ENCODE peak calls at places on chromosome 2, in nine cellular contexts. P is Panc1; V is body of pancreas; H is colonic mucosa; R is Peyer's patch; Q is left lung; I is psoas muscle; W is adrenal gland; U is CD8-positive, alpha-beta T cell. C is an unnamed sample.

GRCh38 chr2:71614976-71615768 is 161.8 kb downstream of the DYSF start:
- DNase-seq in P (no peak), V (peak), H (peak), R (peak), Q (no peak), I (peak), W (peak), U (no peak), C (peak)

GRCh38 chr2:75390184-75390583 is 170.6 kb downstream of the EVA1A start:
- DNase-seq in P (no peak), V (no peak), H (no peak), R (no peak), Q (no peak), I (no peak), W (no peak), U (no peak), C (no peak)

GRCh38 chr2:101679037-101679726 is 18.3 kb upstream of the MAP4K4 start:
- DNase-seq in P (no peak), V (no peak), H (no peak), R (no peak), Q (no peak), I (no peak), W (no peak), U (no peak), C (no peak)

GRCh38 chr2:64338910-64339500 is 115.0 kb upstream of the LGALSL start:
- DNase-seq in P (no peak), V (no peak), H (no peak), R (no peak), Q (no peak), I (no peak), W (no peak), U (peak), C (peak)

GRCh38 chr2:23803965-23804542 is 122.9 kb downstream of the ATAD2B start:
- DNase-seq in P (no peak), V (peak), H (no peak), R (no peak), Q (no peak), I (peak), W (peak), U (no peak), C (peak)

GRCh38 chr2:7034313-7034712 is 117.1 kb downstream of the RNF144A start:
- DNase-seq in P (no peak), V (peak), H (no peak), R (no peak), Q (no peak), I (no peak), W (peak), U (no peak), C (no peak)

GRCh38 chr2:80154231-80154915 is 150.2 kb downstream of the LRRTM1 start:
- DNase-seq in P (no peak), V (no peak), H (no peak), R (no peak), Q (no peak), I (no peak), W (no peak), U (no peak), C (no peak)

GRCh38 chr2:215332876-215333600 is 21.2 kb downstream of the ATIC start:
- DNase-seq in P (no peak), V (no peak), H (peak), R (no peak), Q (no peak), I (no peak), W (no peak), U (no peak), C (no peak)

GRCh38 chr2:217909156-217909820 is 93.5 kb downstream of the TNS1 start:
- DNase-seq in P (no peak), V (no peak), H (no peak), R (no peak), Q (peak), I (peak), W (no peak), U (no peak), C (no peak)

GRCh38 chr2:160417745-160418397 is 75.7 kb downstream of the RBMS1 start:
- DNase-seq in P (no peak), V (no peak), H (no peak), R (no peak), Q (no peak), I (no peak), W (no peak), U (no peak), C (no peak)

GRCh38 chr2:12964904-12965539 is 248.3 kb downstream of the TRIB2 start:
- DNase-seq in P (no peak), V (no peak), H (no peak), R (no peak), Q (no peak), I (no peak), W (no peak), U (no peak), C (no peak)

GRCh38 chr2:125713533-125713932 is 942.4 kb upstream of the GYPC start:
- DNase-seq in P (no peak), V (no peak), H (no peak), R (no peak), Q (no peak), I (no peak), W (no peak), U (no peak), C (no peak)

GRCh38 chr2:215619022-215619958 is 183.4 kb upstream of the FN1 start:
- DNase-seq in P (no peak), V (no peak), H (no peak), R (no peak), Q (no peak), I (no peak), W (peak), U (no peak), C (no peak)

GRCh38 chr2:116819355-116819754 is 995.1 kb upstream of the DDX18 start:
- DNase-seq in P (no peak), V (no peak), H (no peak), R (no peak), Q (no peak), I (no peak), W (no peak), U (no peak), C (no peak)

GRCh38 chr2:60880633-60880987 is 764 bp upstream of the REL start:
- DNase-seq in P (no peak), V (no peak), H (no peak), R (no peak), Q (no peak), I (no peak), W (no peak), U (no peak), C (no peak)

GRCh38 chr2:217121565-217121964 is 261.7 kb upstream of the TNP1 start:
- DNase-seq in P (no peak), V (no peak), H (no peak), R (no peak), Q (no peak), I (no peak), W (no peak), U (no peak), C (no peak)

GRCh38 chr2:29155578-29155977 is 40.4 kb downstream of the CLIP4 start:
- DNase-seq in P (no peak), V (no peak), H (no peak), R (no peak), Q (no peak), I (no peak), W (no peak), U (no peak), C (no peak)

GRCh38 chr2:98912221-98912851 is 23.7 kb downstream of the CRACDL start:
- DNase-seq in P (no peak), V (peak), H (no peak), R (no peak), Q (no peak), I (no peak), W (peak), U (no peak), C (peak)

GRCh38 chr2:29443086-29443485 is 327.9 kb downstream of the CLIP4 start:
- DNase-seq in P (no peak), V (peak), H (no peak), R (no peak), Q (no peak), I (no peak), W (no peak), U (no peak), C (no peak)

GRCh38 chr2:20249170-20249569 is 24.2 kb upstream of the SDC1 start:
- DNase-seq in P (no peak), V (no peak), H (no peak), R (no peak), Q (no peak), I (no peak), W (no peak), U (no peak), C (no peak)

GRCh38 chr2:97707428-97708380 is 5.7 kb upstream of the ZAP70 start:
- DNase-seq in P (no peak), V (peak), H (peak), R (peak), Q (no peak), I (no peak), W (no peak), U (no peak), C (no peak)

GRCh38 chr2:201985740-201986735 is 47.6 kb upstream of the FZD7 start:
- DNase-seq in P (no peak), V (no peak), H (no peak), R (no peak), Q (no peak), I (no peak), W (no peak), U (no peak), C (no peak)

GRCh38 chr2:237092920-237093781 is 7.5 kb downstream of the COPS8 start:
- DNase-seq in P (peak), V (peak), H (no peak), R (no peak), Q (no peak), I (peak), W (peak), U (no peak), C (no peak)

GRCh38 chr2:37322368-37322767 is 2.3 kb downstream of the PRKD3 start:
- DNase-seq in P (no peak), V (no peak), H (no peak), R (no peak), Q (no peak), I (no peak), W (no peak), U (no peak), C (no peak)

GRCh38 chr2:205772983-205773382 is 90.7 kb downstream of the NRP2 start:
- DNase-seq in P (no peak), V (no peak), H (no peak), R (no peak), Q (no peak), I (no peak), W (no peak), U (no peak), C (no peak)

GRCh38 chr2:444937-445884 is 157.3 kb upstream of the ALKAL2 start:
- DNase-seq in P (no peak), V (no peak), H (no peak), R (no peak), Q (no peak), I (no peak), W (no peak), U (no peak), C (no peak)

GRCh38 chr2:241767464-241768250 is 9.0 kb upstream of the GAL3ST2 start:
- DNase-seq in P (no peak), V (no peak), H (no peak), R (peak), Q (peak), I (no peak), W (no peak), U (no peak), C (no peak)

GRCh38 chr2:150046211-150046610 is 441.3 kb downstream of the RND3 start:
- DNase-seq in P (no peak), V (no peak), H (no peak), R (no peak), Q (no peak), I (no peak), W (no peak), U (no peak), C (no peak)

GRCh38 chr2:119402645-119403560 is 28.8 kb upstream of the TMEM37 start:
- DNase-seq in P (no peak), V (peak), H (peak), R (no peak), Q (no peak), I (no peak), W (peak), U (no peak), C (peak)

GRCh38 chr2:63364866-63365265 is 223.4 kb downstream of the WDPCP start:
- DNase-seq in P (no peak), V (no peak), H (no peak), R (no peak), Q (no peak), I (no peak), W (no peak), U (no peak), C (no peak)

GRCh38 chr2:233242231-233242917 is 9.1 kb upstream of the ATG16L1 start:
- DNase-seq in P (no peak), V (no peak), H (no peak), R (no peak), Q (no peak), I (no peak), W (no peak), U (no peak), C (no peak)

GRCh38 chr2:197264332-197264731 is 46.2 kb downstream of the ANKRD44 start:
- DNase-seq in P (no peak), V (no peak), H (no peak), R (no peak), Q (no peak), I (no peak), W (no peak), U (no peak), C (no peak)

GRCh38 chr2:165952600-165953210 is 871 bp downstream of the TTC21B start:
- DNase-seq in P (no peak), V (no peak), H (no peak), R (no peak), Q (no peak), I (no peak), W (no peak), U (no peak), C (no peak)

GRCh38 chr2:62293490-62294212 is 97.7 kb downstream of the B3GNT2 start:
- DNase-seq in P (no peak), V (peak), H (peak), R (peak), Q (peak), I (peak), W (peak), U (no peak), C (peak)

GRCh38 chr2:186327251-186327868 is 158.7 kb upstream of the ZC3H15 start:
- DNase-seq in P (no peak), V (no peak), H (no peak), R (no peak), Q (no peak), I (no peak), W (no peak), U (no peak), C (no peak)

GRCh38 chr2:158685646-158686045 is 109.5 kb upstream of the DAPL1 start:
- DNase-seq in P (no peak), V (no peak), H (no peak), R (no peak), Q (no peak), I (no peak), W (no peak), U (no peak), C (no peak)

DNA sequence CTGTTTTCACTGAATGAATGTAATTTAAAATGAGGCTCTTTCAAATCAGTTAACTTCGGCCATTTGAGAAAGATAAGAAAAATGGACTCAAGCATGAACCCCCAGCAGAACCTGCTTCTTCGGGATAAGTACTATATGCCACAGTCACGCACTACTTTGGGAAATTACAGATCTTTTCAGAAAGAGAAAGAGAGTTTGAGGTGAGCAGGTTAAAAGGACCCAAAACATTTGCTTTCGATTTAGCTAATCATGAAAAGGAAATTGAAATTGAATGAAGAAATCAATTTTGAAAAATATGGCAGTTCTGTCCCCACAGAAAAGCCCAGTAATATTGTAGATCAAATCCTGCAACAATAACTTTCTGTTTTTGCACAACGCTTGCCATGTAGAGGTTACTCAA is 156.9 kb downstream of the GRB14 start:
- DNase-seq in P (no peak), V (no peak), H (no peak), R (no peak), Q (no peak), I (no peak), W (no peak), U (no peak), C (no peak)
- H3K27ac ChIP-seq in P (no peak), V (no peak), H (no peak), R (no peak), Q (no peak), I (no peak), W (no peak), U (no peak), C (no peak)

GRCh38 chr2:73091164-73091563 is 19.7 kb upstream of the SFXN5 start:
- DNase-seq in P (no peak), V (no peak), H (no peak), R (no peak), Q (no peak), I (no peak), W (no peak), U (no peak), C (no peak)
- TF ChIP-seq CTCF in P (no peak), V (no peak), H (no peak), R (no peak), Q (no peak), I (no peak), W (no peak), U (no peak), C (no peak)

GRCh38 chr2:42848726-42849290 is 56.4 kb upstream of the HAAO start:
- DNase-seq in P (no peak), V (no peak), H (no peak), R (no peak), Q (no peak), I (peak), W (no peak), U (no peak), C (no peak)

GRCh38 chr2:42847596-42848151 is 55.3 kb upstream of the HAAO start:
- DNase-seq in P (no peak), V (no peak), H (no peak), R (no peak), Q (no peak), I (no peak), W (no peak), U (no peak), C (no peak)

GRCh38 chr2:42850016-42850805 is 57.8 kb upstream of the HAAO start:
- DNase-seq in P (no peak), V (no peak), H (no peak), R (no peak), Q (no peak), I (peak), W (no peak), U (no peak), C (no peak)

GRCh38 chr2:42848270-42848669 is 55.9 kb upstream of the HAAO start:
- DNase-seq in P (no peak), V (no peak), H (no peak), R (no peak), Q (no peak), I (no peak), W (no peak), U (no peak), C (no peak)

DNA sequence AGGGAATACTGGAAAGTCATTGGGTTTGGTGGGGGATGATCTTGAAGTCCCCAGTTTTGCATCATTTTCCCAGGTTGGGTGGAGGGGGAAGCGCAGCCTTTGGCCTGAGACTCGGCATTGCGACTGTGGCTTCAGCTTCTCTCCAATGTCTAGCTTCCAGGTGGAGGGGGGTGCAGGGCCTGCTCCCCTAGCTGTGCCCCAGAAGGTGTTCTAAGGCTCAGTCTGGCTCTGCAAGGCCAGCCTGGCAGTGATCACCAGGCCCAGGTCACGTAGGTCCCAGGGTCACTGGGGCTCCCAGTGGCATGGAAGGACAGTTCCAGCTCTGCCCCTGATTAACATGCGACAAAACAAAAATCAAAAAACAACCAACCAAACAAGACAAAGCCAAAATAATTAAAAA is 56.9 kb upstream of the HAAO start:
- DNase-seq in P (no peak), V (no peak), H (no peak), R (no peak), Q (no peak), I (no peak), W (no peak), U (no peak), C (no peak)
- H3K27ac ChIP-seq in P (no peak), V (no peak), H (no peak), R (no peak), Q (no peak), I (no peak), W (no peak), U (no peak), C (no peak)

GRCh38 chr2:48693066-48693465 is 62.5 kb downstream of the LHCGR start:
- DNase-seq in P (no peak), V (no peak), H (no peak), R (no peak), Q (no peak), I (no peak), W (no peak), U (no peak), C (no peak)
- TF ChIP-seq CTCF in P (no peak), V (no peak), H (no peak), R (no peak), Q (no peak), I (no peak), W (no peak), U (no peak), C (no peak)

GRCh38 chr2:10007440-10007839 is 35.9 kb upstream of the KLF11 start:
- DNase-seq in P (no peak), V (no peak), H (no peak), R (peak), Q (no peak), I (no peak), W (no peak), U (no peak), C (no peak)
- H3K27ac ChIP-seq in P (no peak), V (peak), H (no peak), R (peak), Q (no peak), I (no peak), W (no peak), U (no peak), C (no peak)

DNA sequence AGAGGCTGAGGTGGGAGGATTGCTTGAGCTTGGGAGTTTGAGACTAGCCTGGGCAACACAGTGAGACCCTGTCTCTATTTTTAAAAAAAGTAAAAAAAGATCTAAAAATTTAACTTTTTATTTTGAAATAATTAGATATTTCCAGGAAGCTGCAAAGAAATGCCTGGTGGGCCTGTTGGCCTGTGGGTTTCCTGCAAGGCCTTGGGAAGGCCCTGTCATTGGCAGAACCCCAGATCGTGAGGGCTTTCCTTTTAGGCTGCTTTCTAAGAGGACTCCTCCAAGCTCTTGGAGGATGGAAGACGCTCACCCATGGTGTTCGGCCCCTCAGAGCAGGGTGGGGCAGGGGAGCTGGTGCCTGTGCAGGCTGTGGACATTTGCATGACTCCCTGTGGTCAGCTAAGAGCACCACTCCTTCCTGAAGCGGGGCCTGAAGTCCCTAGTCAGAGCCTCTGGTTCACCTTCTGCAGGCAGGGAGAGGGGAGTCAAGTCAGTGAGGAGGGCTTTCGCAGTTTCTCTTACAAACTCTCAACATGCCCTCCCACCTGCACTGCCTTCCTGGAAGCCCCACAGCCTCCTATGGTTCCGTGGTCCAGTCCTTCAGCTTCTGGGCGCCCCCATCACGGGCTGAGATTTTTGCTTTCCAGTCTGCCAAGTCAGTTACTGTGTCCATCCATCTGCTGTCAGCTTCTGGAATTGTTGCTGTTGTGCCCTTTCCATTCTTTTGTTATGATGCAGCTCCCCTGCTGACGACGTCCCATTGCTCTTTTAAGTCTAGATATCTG is 6.6 kb downstream of the PROC start:
- DNase-seq in P (no peak), V (no peak), H (no peak), R (no peak), Q (no peak), I (no peak), W (no peak), U (no peak), C (no peak)
- TF ChIP-seq CTCF in P (no peak), V (no peak), H (no peak), R (no peak), Q (no peak), I (no peak), W (no peak), U (no peak), C (no peak)

GRCh38 chr2:69538872-69539548 is 101.8 kb upstream of the NFU1 start:
- DNase-seq in P (no peak), V (no peak), H (no peak), R (no peak), Q (no peak), I (no peak), W (peak), U (no peak), C (no peak)
- H3K27ac ChIP-seq in P (peak), V (no peak), H (no peak), R (peak), Q (no peak), I (no peak), W (no peak), U (no peak), C (no peak)

GRCh38 chr2:134375935-134376334 is 122.1 kb downstream of the MGAT5 start:
- DNase-seq in P (no peak), V (peak), H (peak), R (no peak), Q (no peak), I (no peak), W (peak), U (no peak), C (peak)
- TF ChIP-seq CTCF in P (peak), V (peak), H (peak), R (no peak), Q (no peak), I (peak), W (no peak), U (no peak), C (peak)

GRCh38 chr2:172472441-172473051 is 45.2 kb downstream of the ITGA6 start:
- DNase-seq in P (no peak), V (no peak), H (no peak), R (no peak), Q (no peak), I (no peak), W (no peak), U (no peak), C (no peak)
- H3K27ac ChIP-seq in P (no peak), V (no peak), H (no peak), R (no peak), Q (no peak), I (no peak), W (no peak), U (no peak), C (no peak)